ENCODE peak calls at places on chromosomes 6 and 20, in nine cellular contexts. K is caudate nucleus; J is heart right ventricle; X is CD8-positive, alpha-beta T cell; Y is H9; W is mesenchymal stem cell; S is AG04450; L is cardiac muscle cell; R is astrocyte. N is an unnamed sample.

GRCh38 chr20:16486532-16486931 is 86.7 kb downstream of the KIF16B start:
- DNase-seq in K (no peak), J (no peak), X (no peak), Y (no peak), W (no peak), S (no peak), L (no peak), R (no peak), N (no peak)

GRCh38 chr6:74964871-74965441 is 240.9 kb downstream of the COL12A1 start:
- DNase-seq in K (no peak), J (no peak), X (no peak), Y (peak; percentile 51), W (peak; percentile 78), S (peak; percentile 29), L (no peak), R (no peak), N (no peak)

GRCh38 chr6:45116714-45117410 is 211.3 kb upstream of the RUNX2 start:
- DNase-seq in K (no peak), J (no peak), X (no peak), Y (no peak), W (peak; percentile 79), S (peak; percentile 18), L (no peak), R (peak; percentile 87), N (peak; percentile 60)

GRCh38 chr6:157182503-157183254 is 140.6 kb downstream of the TMEM242 start:
- DNase-seq in K (no peak), J (no peak), X (no peak), Y (no peak), W (no peak), S (no peak), L (no peak), R (no peak), N (no peak)

GRCh38 chr6:158026901-158027589 is 45.4 kb downstream of the SYNJ2 start:
- DNase-seq in K (no peak), J (no peak), X (no peak), Y (no peak), W (no peak), S (no peak), L (no peak), R (no peak), N (no peak)

GRCh38 chr6:143607959-143608358 is 69.8 kb upstream of the PHACTR2 start:
- DNase-seq in K (no peak), J (no peak), X (no peak), Y (no peak), W (no peak), S (no peak), L (peak; percentile 61), R (peak; percentile 10), N (no peak)

GRCh38 chr6:51515052-51515402 is 572.4 kb downstream of the PKHD1 start:
- DNase-seq in K (no peak), J (no peak), X (no peak), Y (no peak), W (no peak), S (no peak), L (no peak), R (no peak), N (no peak)

GRCh38 chr20:17943343-17943742 is 25.3 kb downstream of the SNX5 start:
- DNase-seq in K (no peak), J (no peak), X (no peak), Y (no peak), W (no peak), S (no peak), L (no peak), R (no peak), N (no peak)

GRCh38 chr6:111011360-111012142 is 29.7 kb downstream of the RPF2 start:
- DNase-seq in K (no peak), J (no peak), X (no peak), Y (no peak), W (peak; percentile 60), S (peak; percentile 11), L (peak; percentile 59), R (peak; percentile 25), N (peak; percentile 14)

GRCh38 chr20:49210101-49210749 is 9.0 kb upstream of the DDX27 start:
- DNase-seq in K (no peak), J (no peak), X (no peak), Y (no peak), W (no peak), S (no peak), L (no peak), R (no peak), N (no peak)

DNA sequence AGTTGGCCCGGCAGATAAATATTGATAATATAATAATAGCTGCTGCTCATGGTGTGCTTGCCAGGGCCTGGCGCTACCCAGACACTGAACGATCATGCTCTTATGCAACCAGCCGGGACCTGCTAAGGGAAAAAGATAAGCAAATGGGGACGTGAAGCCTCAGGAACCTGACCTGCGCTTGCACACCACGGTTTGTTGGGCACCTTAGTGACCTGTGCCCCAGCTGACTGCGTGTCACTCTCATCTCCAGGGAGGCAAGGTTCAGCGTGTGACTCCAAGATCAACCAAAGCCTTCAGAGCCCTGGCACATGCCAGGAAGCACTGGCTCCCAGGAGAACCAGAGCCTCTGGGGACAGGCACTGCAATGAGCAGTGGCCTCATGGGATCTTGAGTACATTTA is 111.1 kb downstream of the AGPAT4 start:
- DNase-seq in K (no peak), J (no peak), X (no peak), Y (no peak), W (no peak), S (no peak), L (no peak), R (no peak), N (no peak)
- H3K27ac ChIP-seq in K (no peak overlapping the region), J (no peak overlapping the region), X (no peak overlapping the region), Y (no peak overlapping the region), W (no peak overlapping the region), S (no peak overlapping the region), L (no peak overlapping the region), R (no peak overlapping the region), N (no peak overlapping the region)

DNA sequence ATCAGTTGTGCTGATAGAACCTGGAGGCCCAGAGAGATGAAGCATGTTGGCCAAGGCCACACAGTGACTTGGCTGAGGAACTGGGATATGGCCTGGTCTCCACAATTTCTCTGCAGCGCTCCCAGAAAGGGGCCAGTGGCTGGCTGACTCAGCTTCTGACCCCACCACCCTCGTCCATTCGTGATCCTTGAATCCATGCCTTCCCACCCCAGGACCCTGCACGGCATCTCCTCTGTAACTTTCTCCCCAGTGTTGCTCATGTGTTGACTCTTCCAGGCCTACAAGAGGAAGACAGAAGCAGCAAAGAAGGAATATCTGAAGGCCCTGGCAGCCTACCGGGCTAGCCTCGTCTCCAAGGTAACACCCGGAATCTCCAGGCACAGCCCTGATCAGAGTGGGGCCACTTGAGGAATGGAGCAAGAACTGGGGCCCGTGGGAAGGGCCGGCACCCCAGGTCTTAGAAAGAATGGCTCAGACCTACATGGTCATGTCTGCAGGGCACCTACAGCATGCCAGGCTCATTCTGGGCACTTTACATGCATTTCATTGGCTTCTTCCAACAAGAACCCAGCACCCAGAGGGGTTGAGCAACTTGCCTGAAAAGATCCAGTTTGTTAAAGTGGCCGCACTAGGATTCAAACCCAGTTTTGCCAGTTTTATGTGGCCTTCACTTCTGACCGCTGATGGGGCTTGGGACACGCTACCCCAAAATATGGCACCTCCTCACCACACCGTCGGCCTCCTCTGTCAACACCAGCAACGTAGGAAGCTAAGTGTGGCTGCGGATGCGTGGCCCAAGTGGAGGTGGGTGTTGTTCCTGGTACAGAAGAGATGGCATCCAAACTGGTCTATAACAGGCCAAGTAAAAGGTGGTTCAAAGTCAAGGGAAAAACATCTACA is 122.2 kb downstream of the JPH2 start:
- DNase-seq in K (no peak), J (no peak), X (no peak), Y (no peak), W (no peak), S (no peak), L (no peak), R (no peak), N (no peak)
- H3K27ac ChIP-seq in K (no peak overlapping the region), J (no peak overlapping the region), X (no peak overlapping the region), Y (no peak overlapping the region), W (no peak overlapping the region), S (no peak overlapping the region), L (no peak overlapping the region), R (no peak overlapping the region), N (no peak overlapping the region)

GRCh38 chr20:32509639-32510066 is 75.5 kb downstream of the NOL4L start:
- DNase-seq in K (no peak), J (no peak), X (peak; percentile 83), Y (peak; percentile 26), W (no peak), S (no peak), L (no peak), R (no peak), N (no peak)
- H3K27ac ChIP-seq in K (no peak overlapping the region), J (no peak overlapping the region), X (peak overlapping the region; percentile 69), Y (no peak overlapping the region), W (no peak overlapping the region), S (no peak overlapping the region), L (peak overlapping the region; percentile 84), R (no peak overlapping the region), N (no peak overlapping the region)

DNA sequence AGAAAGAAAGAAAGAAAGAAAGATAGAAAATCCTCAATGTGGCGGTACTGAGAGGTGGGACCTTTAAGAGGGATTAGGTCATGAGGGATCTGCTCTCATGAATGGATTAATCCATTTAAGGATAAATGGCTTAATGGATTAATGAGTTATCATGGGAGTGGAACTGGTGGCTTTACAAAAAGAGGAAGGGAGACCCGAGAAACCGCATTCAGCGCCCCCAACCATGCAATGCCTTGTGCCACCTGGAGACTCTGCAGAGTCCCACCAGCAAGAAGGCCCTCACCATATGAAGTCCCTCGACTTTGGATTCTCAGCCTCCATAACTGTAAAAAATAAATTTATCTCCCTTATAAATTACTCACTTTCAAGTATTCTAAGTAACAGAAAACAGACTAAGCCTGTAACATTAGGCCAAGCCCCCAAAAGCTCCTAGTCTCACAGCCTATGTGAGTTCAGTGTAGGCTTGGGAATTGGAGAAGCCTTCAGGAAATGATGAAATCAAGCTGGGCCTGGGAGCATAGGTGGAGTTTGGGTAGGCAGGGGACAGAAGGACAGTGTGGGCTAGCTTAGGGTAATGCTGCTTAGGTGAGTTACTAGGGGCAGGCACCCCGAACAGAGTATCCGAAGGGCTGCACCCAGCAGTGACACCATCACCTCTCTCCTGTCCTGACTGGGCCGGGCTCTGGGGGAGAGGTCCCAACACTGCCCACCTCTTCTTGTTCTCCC is 36.2 kb upstream of the RNF24 start:
- DNase-seq in K (no peak), J (no peak), X (no peak), Y (no peak), W (no peak), S (no peak), L (no peak), R (no peak), N (no peak)
- H3K27ac ChIP-seq in K (no peak overlapping the region), J (peak overlapping the region; percentile 65), X (no peak overlapping the region), Y (no peak overlapping the region), W (no peak overlapping the region), S (no peak overlapping the region), L (peak overlapping the region; percentile 74), R (no peak overlapping the region), N (no peak overlapping the region)

DNA sequence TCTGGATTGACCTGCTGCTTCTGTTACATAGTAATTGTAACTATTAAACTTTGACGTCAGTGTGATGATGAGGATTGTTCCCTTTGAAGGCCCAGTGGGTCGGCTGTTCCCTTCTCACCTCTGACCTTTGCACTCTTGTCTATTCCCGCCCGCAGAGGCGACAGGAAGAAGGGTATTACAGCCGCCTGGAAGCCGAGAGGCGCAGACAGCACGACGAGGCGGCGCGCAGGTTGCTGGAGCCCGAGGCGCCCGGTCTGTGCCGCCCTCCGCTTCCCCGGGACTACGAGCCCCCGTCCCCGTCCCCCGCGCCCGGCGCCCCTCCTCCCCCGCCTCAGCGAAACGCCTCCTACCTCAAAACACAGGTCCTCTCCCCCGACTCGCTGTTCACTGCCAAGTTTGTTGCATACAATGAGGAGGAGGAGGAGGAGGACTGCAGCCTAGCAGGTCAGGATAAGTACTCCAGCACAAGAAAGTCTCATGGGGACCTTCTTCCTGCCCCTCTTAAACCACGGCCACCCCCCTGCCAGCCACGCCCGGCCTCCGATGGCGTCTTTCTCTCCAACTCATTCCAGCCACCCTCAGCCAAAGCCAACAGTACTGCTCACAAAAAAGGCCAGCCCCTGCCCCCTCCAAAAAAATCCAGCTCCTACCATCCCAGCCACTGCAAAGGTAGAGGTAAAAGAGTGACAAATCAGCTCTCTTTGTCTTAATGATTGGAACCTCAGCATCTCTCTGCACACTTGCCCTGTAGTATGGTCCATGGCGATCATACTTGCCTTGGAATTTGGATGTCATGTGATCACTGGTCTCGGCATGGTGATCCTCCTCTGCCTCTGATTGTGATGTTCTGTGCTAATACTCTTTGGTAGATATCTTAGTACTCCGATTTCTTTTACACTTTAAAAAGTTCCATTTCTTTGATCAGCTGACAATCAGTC is 31.6 kb upstream of the KIF25 start:
- DNase-seq in K (no peak), J (no peak), X (no peak), Y (no peak), W (no peak), S (no peak), L (no peak), R (no peak), N (no peak)
- H3K27ac ChIP-seq in K (no peak overlapping the region), J (peak overlapping the region; percentile 45), X (no peak overlapping the region), Y (no peak overlapping the region), W (no peak overlapping the region), S (no peak overlapping the region), L (peak overlapping the region; percentile 79), R (no peak overlapping the region), N (no peak overlapping the region)

N was measured in brain microvascular endothelial cell.